ENCODE peak calls at places on chromosomes 13 and 19, in five cellular contexts. M is GM23338, T is A549, A is HepG2, X is K562. O is an unnamed sample.

GRCh38 chr13:113625965-113626661 is 31.9 kb downstream of the ATP4B start:
- DNase-seq in M (no peak), T (no peak), A (no peak), X (no peak), O (no peak)

GRCh38 chr13:79593611-79594275 is 112.8 kb downstream of the NDFIP2 start:
- DNase-seq in M (no peak), T (no peak), A (no peak), X (no peak), O (no peak)

GRCh38 chr13:21231426-21231945 is 55.0 kb downstream of the MRPL57 start:
- DNase-seq in M (no peak), T (no peak), A (no peak), X (no peak), O (no peak)

GRCh38 chr19:29016353-29016752 is 196.6 kb downstream of the UQCRFS1 start:
- DNase-seq in M (no peak), T (no peak), A (no peak), X (no peak), O (no peak)

GRCh38 chr13:110343241-110343865 is 36.3 kb downstream of the COL4A2 start:
- DNase-seq in M (no peak), T (peak), A (no peak), X (no peak), O (no peak)

GRCh38 chr19:40143612-40144011 is 47.6 kb upstream of the MAP3K10 start:
- DNase-seq in M (peak), T (no peak), A (no peak), X (no peak), O (no peak)

GRCh38 chr13:27476943-27477681 is 26.7 kb upstream of the MTIF3 start:
- DNase-seq in M (no peak), T (peak), A (peak), X (no peak), O (no peak)

GRCh38 chr13:91805605-91806004 is 407.2 kb downstream of the GPC5 start:
- DNase-seq in M (peak), T (no peak), A (no peak), X (no peak), O (no peak)

GRCh38 chr19:14363203-14364097 is 17.8 kb upstream of the ADGRE5 start:
- DNase-seq in M (peak), T (peak), A (peak), X (peak), O (no peak)

GRCh38 chr19:40119380-40119779 is 28.6 kb upstream of the ZNF780A start:
- DNase-seq in M (no peak), T (no peak), A (peak), X (no peak), O (no peak)

GRCh38 chr13:25945596-25945995 is 106.2 kb downstream of the SHISA2 start:
- DNase-seq in M (no peak), T (no peak), A (no peak), X (no peak), O (no peak)

GRCh38 chr13:79417741-79418140 is 11.7 kb upstream of the RBM26 start:
- DNase-seq in M (no peak), T (no peak), A (no peak), X (no peak), O (no peak)

GRCh38 chr13:39253774-39254173 is 215.5 kb downstream of the NHLRC3 start:
- DNase-seq in M (no peak), T (no peak), A (no peak), X (no peak), O (no peak)

GRCh38 chr19:19064098-19064722 is 416 bp downstream of the SLC25A42 start:
- DNase-seq in M (no peak), T (peak), A (no peak), X (peak), O (no peak)

GRCh38 chr19:43674630-43674982 is 4.6 kb upstream of the PLAUR start:
- DNase-seq in M (no peak), T (no peak), A (no peak), X (no peak), O (no peak)

GRCh38 chr19:41457241-41457640 is 14.3 kb downstream of the ERICH4 start:
- DNase-seq in M (no peak), T (no peak), A (no peak), X (no peak), O (peak)

GRCh38 chr13:27101289-27101688 is 70.3 kb downstream of the USP12 start:
- DNase-seq in M (no peak), T (no peak), A (no peak), X (no peak), O (no peak)

GRCh38 chr13:51006067-51006800 is 96.6 kb downstream of the RNASEH2B start:
- DNase-seq in M (no peak), T (no peak), A (peak), X (no peak), O (no peak)

GRCh38 chr13:51003642-51004041 is 94.1 kb downstream of the RNASEH2B start:
- DNase-seq in M (no peak), T (no peak), A (no peak), X (no peak), O (no peak)

GRCh38 chr13:51005566-51005965 is 96.0 kb downstream of the RNASEH2B start:
- DNase-seq in M (no peak), T (no peak), A (no peak), X (no peak), O (no peak)

GRCh38 chr13:51004111-51004865 is 94.7 kb downstream of the RNASEH2B start:
- DNase-seq in M (no peak), T (no peak), A (no peak), X (no peak), O (no peak)

GRCh38 chr13:51004918-51005460 is 95.4 kb downstream of the RNASEH2B start:
- DNase-seq in M (no peak), T (no peak), A (no peak), X (no peak), O (no peak)
- TF ChIP-seq JUNB in M (no peak), T (no peak), A (no peak), X (no peak), O (no peak)

GRCh38 chr13:97257228-97257755 is 35.2 kb downstream of the MBNL2 start:
- DNase-seq in M (no peak), T (peak), A (no peak), X (no peak), O (no peak)

GRCh38 chr13:97256343-97256783 is 34.2 kb downstream of the MBNL2 start:
- DNase-seq in M (no peak), T (peak), A (peak), X (peak), O (no peak)

GRCh38 chr13:97257800-97258799 is 36.0 kb downstream of the MBNL2 start:
- DNase-seq in M (peak), T (peak), A (peak), X (peak), O (peak)

GRCh38 chr13:97259787-97260641 is 37.9 kb downstream of the MBNL2 start:
- DNase-seq in M (no peak), T (peak), A (peak), X (peak), O (no peak)

GRCh38 chr13:97258801-97259200 is 36.7 kb downstream of the MBNL2 start:
- DNase-seq in M (no peak), T (no peak), A (no peak), X (no peak), O (no peak)
- TF ChIP-seq JUNB in M (no peak), T (no peak), A (no peak), X (no peak), O (no peak)

DNA sequence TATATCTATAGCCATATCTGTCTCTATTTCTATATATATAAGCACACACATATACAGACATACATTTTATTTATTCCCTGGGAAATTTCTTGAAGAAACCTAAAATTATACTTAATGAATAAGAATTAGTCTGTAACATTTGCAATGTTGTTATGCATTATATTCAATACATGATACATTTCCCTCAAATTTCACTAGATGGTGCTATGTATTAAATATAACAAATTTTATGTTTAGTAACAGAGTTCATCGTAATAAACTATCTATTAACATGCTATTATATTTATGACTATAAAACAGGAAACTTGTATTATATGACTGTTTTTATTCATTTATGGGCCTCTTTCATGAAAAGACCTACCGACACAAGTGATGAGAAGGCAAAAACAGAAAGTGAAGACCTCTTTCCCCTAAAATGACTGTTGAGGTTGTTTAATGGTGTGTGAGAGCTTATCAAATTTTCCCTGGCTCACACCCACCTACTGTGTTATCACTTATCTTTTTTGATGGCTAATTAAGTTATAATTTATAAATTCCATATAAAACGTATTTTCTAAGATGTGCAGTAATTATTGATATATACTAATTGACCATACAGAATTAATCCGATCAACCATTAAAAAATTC is 881.9 kb downstream of the SLITRK6 start:
- DNase-seq in M (peak), T (peak), A (peak), X (no peak), O (no peak)
- TF ChIP-seq JUNB in M (no peak), T (no peak), A (no peak), X (no peak), O (no peak)

DNA sequence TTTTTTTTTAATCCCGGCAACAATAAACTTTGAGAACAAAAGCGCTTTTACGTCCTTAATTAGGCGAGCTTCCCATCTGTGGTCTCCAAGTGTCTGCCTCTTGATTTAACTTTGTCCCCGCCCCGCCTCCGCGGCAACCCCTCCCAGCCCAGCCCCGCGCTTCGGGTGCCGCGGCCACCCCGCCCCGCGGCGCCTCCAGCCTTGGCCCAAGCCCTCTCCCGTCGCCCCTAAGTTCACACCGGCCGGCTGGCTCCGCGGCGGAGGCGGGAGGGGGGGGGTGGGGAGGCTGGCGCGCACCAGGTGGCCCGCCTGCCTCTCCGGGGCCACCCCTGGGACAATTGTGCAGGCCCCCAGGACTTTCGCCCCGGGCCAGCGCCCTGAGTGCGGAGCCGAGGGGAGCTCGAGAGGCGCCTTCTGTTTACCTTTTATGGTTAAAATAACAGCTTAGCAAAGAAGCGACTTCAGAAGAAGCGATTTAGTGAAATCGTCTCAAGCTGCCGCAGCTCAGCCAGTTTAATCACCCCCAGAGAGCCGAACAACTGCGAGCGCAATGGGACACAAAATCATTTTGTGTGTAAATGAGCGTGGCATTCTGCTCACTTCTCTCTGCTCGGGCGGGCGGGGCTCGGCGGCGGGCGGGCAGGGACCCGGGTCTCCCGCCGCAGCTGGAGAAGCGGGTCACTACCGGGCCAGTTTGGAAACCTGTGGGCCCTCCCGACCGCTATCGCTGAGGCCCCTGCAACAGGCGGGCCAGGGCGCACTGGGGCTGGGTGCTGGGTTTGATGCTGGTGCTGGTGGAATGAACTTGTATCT is 1.4 kb downstream of the KCTD15 start:
- DNase-seq in M (peak), T (peak), A (no peak), X (peak), O (no peak)
- TF ChIP-seq JUNB in M (no peak), T (no peak), A (no peak), X (no peak), O (no peak)